ENCODE peak calls at places on chromosome 11, in nine cellular contexts. One of them, this sample, is unnamed.

GRCh38 chr11:127926721-127927120 is 660.6 kb downstream of the ETS1 start:
- DNase-seq in upper lobe of left lung: no peak
- DNase-seq in RPMI7951: no peak
- DNase-seq in aorta: no peak
- DNase-seq in AG04450: no peak
- DNase-seq in stimulated activated naive CD8-positive, alpha-beta T cell treated with anti-CD3 and anti-CD28 coated beads, Interleukin-15, Interleukin-2, amounts not matched to agents 100 U/mL and 50 U/mL, for 24 hours: no peak
- DNase-seq in activated CD4-positive, alpha-beta T cell treated with anti-CD3 and anti-CD28 coated beads, Interleukin-2, amount 50 U/mL, for 48 hours: no peak
- DNase-seq in head of caudate nucleus: no peak
- DNase-seq in fibroblast of the aortic adventitia: no peak
- DNase-seq in this sample: no peak

GRCh38 chr11:62338218-62338617 is 970 bp downstream of the ASRGL1 start:
- DNase-seq in upper lobe of left lung: no peak
- DNase-seq in RPMI7951: no peak
- DNase-seq in aorta: no peak
- DNase-seq in AG04450: no peak
- DNase-seq in stimulated activated naive CD8-positive, alpha-beta T cell treated with anti-CD3 and anti-CD28 coated beads, Interleukin-15, Interleukin-2, amounts not matched to agents 100 U/mL and 50 U/mL, for 24 hours: no peak
- DNase-seq in activated CD4-positive, alpha-beta T cell treated with anti-CD3 and anti-CD28 coated beads, Interleukin-2, amount 50 U/mL, for 48 hours: no peak
- DNase-seq in head of caudate nucleus: no peak
- DNase-seq in fibroblast of the aortic adventitia: no peak
- DNase-seq in this sample: no peak

GRCh38 chr11:117909611-117910382 is 19.4 kb downstream of the TMPRSS13 start:
- DNase-seq in upper lobe of left lung: peak
- DNase-seq in RPMI7951: no peak
- DNase-seq in aorta: no peak
- DNase-seq in AG04450: no peak
- DNase-seq in stimulated activated naive CD8-positive, alpha-beta T cell treated with anti-CD3 and anti-CD28 coated beads, Interleukin-15, Interleukin-2, amounts not matched to agents 100 U/mL and 50 U/mL, for 24 hours: no peak
- DNase-seq in activated CD4-positive, alpha-beta T cell treated with anti-CD3 and anti-CD28 coated beads, Interleukin-2, amount 50 U/mL, for 48 hours: no peak
- DNase-seq in head of caudate nucleus: no peak
- DNase-seq in fibroblast of the aortic adventitia: no peak
- DNase-seq in this sample: no peak

GRCh38 chr11:115672999-115673411 is 168.8 kb upstream of the CADM1 start:
- DNase-seq in upper lobe of left lung: peak
- DNase-seq in RPMI7951: peak
- DNase-seq in aorta: no peak
- DNase-seq in AG04450: peak
- DNase-seq in stimulated activated naive CD8-positive, alpha-beta T cell treated with anti-CD3 and anti-CD28 coated beads, Interleukin-15, Interleukin-2, amounts not matched to agents 100 U/mL and 50 U/mL, for 24 hours: no peak
- DNase-seq in activated CD4-positive, alpha-beta T cell treated with anti-CD3 and anti-CD28 coated beads, Interleukin-2, amount 50 U/mL, for 48 hours: no peak
- DNase-seq in head of caudate nucleus: no peak
- DNase-seq in fibroblast of the aortic adventitia: no peak
- DNase-seq in this sample: no peak

GRCh38 chr11:32888805-32889204 is 3.8 kb upstream of the QSER1 start:
- DNase-seq in upper lobe of left lung: no peak
- DNase-seq in RPMI7951: peak
- DNase-seq in aorta: no peak
- DNase-seq in AG04450: peak
- DNase-seq in stimulated activated naive CD8-positive, alpha-beta T cell treated with anti-CD3 and anti-CD28 coated beads, Interleukin-15, Interleukin-2, amounts not matched to agents 100 U/mL and 50 U/mL, for 24 hours: no peak
- DNase-seq in activated CD4-positive, alpha-beta T cell treated with anti-CD3 and anti-CD28 coated beads, Interleukin-2, amount 50 U/mL, for 48 hours: no peak
- DNase-seq in head of caudate nucleus: no peak
- DNase-seq in fibroblast of the aortic adventitia: peak
- DNase-seq in this sample: peak

GRCh38 chr11:76770642-76771445 is 12.3 kb upstream of the TSKU start:
- DNase-seq in upper lobe of left lung: no peak
- DNase-seq in RPMI7951: peak
- DNase-seq in aorta: peak
- DNase-seq in AG04450: peak
- DNase-seq in stimulated activated naive CD8-positive, alpha-beta T cell treated with anti-CD3 and anti-CD28 coated beads, Interleukin-15, Interleukin-2, amounts not matched to agents 100 U/mL and 50 U/mL, for 24 hours: no peak
- DNase-seq in activated CD4-positive, alpha-beta T cell treated with anti-CD3 and anti-CD28 coated beads, Interleukin-2, amount 50 U/mL, for 48 hours: no peak
- DNase-seq in head of caudate nucleus: no peak
- DNase-seq in fibroblast of the aortic adventitia: peak
- DNase-seq in this sample: peak

GRCh38 chr11:47393163-47394049 is 15.0 kb upstream of the SLC39A13 start:
- DNase-seq in upper lobe of left lung: peak
- DNase-seq in RPMI7951: peak
- DNase-seq in aorta: peak
- DNase-seq in AG04450: peak
- DNase-seq in stimulated activated naive CD8-positive, alpha-beta T cell treated with anti-CD3 and anti-CD28 coated beads, Interleukin-15, Interleukin-2, amounts not matched to agents 100 U/mL and 50 U/mL, for 24 hours: no peak
- DNase-seq in activated CD4-positive, alpha-beta T cell treated with anti-CD3 and anti-CD28 coated beads, Interleukin-2, amount 50 U/mL, for 48 hours: no peak
- DNase-seq in head of caudate nucleus: no peak
- DNase-seq in fibroblast of the aortic adventitia: peak
- DNase-seq in this sample: peak

GRCh38 chr11:1936781-1937615 is 10.1 kb upstream of the MRPL23 start:
- DNase-seq in upper lobe of left lung: peak
- DNase-seq in RPMI7951: no peak
- DNase-seq in aorta: peak
- DNase-seq in AG04450: no peak
- DNase-seq in stimulated activated naive CD8-positive, alpha-beta T cell treated with anti-CD3 and anti-CD28 coated beads, Interleukin-15, Interleukin-2, amounts not matched to agents 100 U/mL and 50 U/mL, for 24 hours: no peak
- DNase-seq in activated CD4-positive, alpha-beta T cell treated with anti-CD3 and anti-CD28 coated beads, Interleukin-2, amount 50 U/mL, for 48 hours: no peak
- DNase-seq in head of caudate nucleus: no peak
- DNase-seq in fibroblast of the aortic adventitia: no peak
- DNase-seq in this sample: no peak

GRCh38 chr11:69392104-69392653 is 89.3 kb upstream of the LINC01488 start:
- DNase-seq in upper lobe of left lung: no peak
- DNase-seq in RPMI7951: no peak
- DNase-seq in aorta: no peak
- DNase-seq in AG04450: no peak
- DNase-seq in stimulated activated naive CD8-positive, alpha-beta T cell treated with anti-CD3 and anti-CD28 coated beads, Interleukin-15, Interleukin-2, amounts not matched to agents 100 U/mL and 50 U/mL, for 24 hours: no peak
- DNase-seq in activated CD4-positive, alpha-beta T cell treated with anti-CD3 and anti-CD28 coated beads, Interleukin-2, amount 50 U/mL, for 48 hours: no peak
- DNase-seq in head of caudate nucleus: no peak
- DNase-seq in fibroblast of the aortic adventitia: no peak
- DNase-seq in this sample: no peak